ENCODE peak calls at places on chromosomes 11 and 22, in ten cellular contexts. One of them, this sample, is unnamed.

GRCh38 chr11:16945671-16946469 is 68.3 kb downstream of the PLEKHA7 start:
- DNase-seq in lower leg skin: no peak
- DNase-seq in pancreas: peak
- DNase-seq in left lung: peak
- DNase-seq in endodermal cell: peak
- DNase-seq in brain microvascular endothelial cell: peak
- DNase-seq in astrocyte of the spinal cord: peak
- DNase-seq in psoas muscle: no peak
- DNase-seq in heart left ventricle: peak
- DNase-seq in AG10803: peak
- DNase-seq in this sample: peak

GRCh38 chr11:107858217-107859070 is at the start of gene SLC35F2:
- DNase-seq in lower leg skin: peak
- DNase-seq in pancreas: peak
- DNase-seq in left lung: peak
- DNase-seq in endodermal cell: peak
- DNase-seq in brain microvascular endothelial cell: peak
- DNase-seq in astrocyte of the spinal cord: peak
- DNase-seq in psoas muscle: peak
- DNase-seq in heart left ventricle: peak
- DNase-seq in AG10803: peak
- DNase-seq in this sample: peak

GRCh38 chr22:39135092-39135896 is 17.2 kb downstream of the CBX7 start:
- DNase-seq in lower leg skin: no peak
- DNase-seq in pancreas: no peak
- DNase-seq in left lung: peak
- DNase-seq in endodermal cell: peak
- DNase-seq in brain microvascular endothelial cell: peak
- DNase-seq in astrocyte of the spinal cord: peak
- DNase-seq in psoas muscle: no peak
- DNase-seq in heart left ventricle: peak
- DNase-seq in AG10803: peak
- DNase-seq in this sample: peak

GRCh38 chr11:106082096-106082495 is 4.6 kb downstream of the AASDHPPT start:
- DNase-seq in lower leg skin: no peak
- DNase-seq in pancreas: no peak
- DNase-seq in left lung: no peak
- DNase-seq in endodermal cell: no peak
- DNase-seq in brain microvascular endothelial cell: no peak
- DNase-seq in astrocyte of the spinal cord: no peak
- DNase-seq in psoas muscle: no peak
- DNase-seq in heart left ventricle: no peak
- DNase-seq in AG10803: no peak
- DNase-seq in this sample: no peak

GRCh38 chr22:22822106-22822505 is 65.5 kb upstream of the IGLL5 start:
- DNase-seq in lower leg skin: no peak
- DNase-seq in pancreas: no peak
- DNase-seq in left lung: no peak
- DNase-seq in endodermal cell: no peak
- DNase-seq in brain microvascular endothelial cell: no peak
- DNase-seq in astrocyte of the spinal cord: no peak
- DNase-seq in psoas muscle: no peak
- DNase-seq in heart left ventricle: no peak
- DNase-seq in AG10803: no peak
- DNase-seq in this sample: no peak

GRCh38 chr11:12160231-12160630 is 49.8 kb downstream of the MICAL2 start:
- DNase-seq in lower leg skin: no peak
- DNase-seq in pancreas: no peak
- DNase-seq in left lung: no peak
- DNase-seq in endodermal cell: peak
- DNase-seq in brain microvascular endothelial cell: no peak
- DNase-seq in astrocyte of the spinal cord: no peak
- DNase-seq in psoas muscle: no peak
- DNase-seq in heart left ventricle: no peak
- DNase-seq in AG10803: no peak
- DNase-seq in this sample: no peak

GRCh38 chr11:44930588-44931302 is 19.9 kb downstream of the TP53I11 start:
- DNase-seq in lower leg skin: no peak
- DNase-seq in pancreas: no peak
- DNase-seq in left lung: no peak
- DNase-seq in endodermal cell: no peak
- DNase-seq in brain microvascular endothelial cell: no peak
- DNase-seq in astrocyte of the spinal cord: no peak
- DNase-seq in psoas muscle: no peak
- DNase-seq in heart left ventricle: no peak
- DNase-seq in AG10803: no peak
- DNase-seq in this sample: no peak

GRCh38 chr11:62555464-62556092 is 9.0 kb upstream of the AHNAK start:
- DNase-seq in lower leg skin: no peak
- DNase-seq in pancreas: no peak
- DNase-seq in left lung: peak
- DNase-seq in endodermal cell: no peak
- DNase-seq in brain microvascular endothelial cell: no peak
- DNase-seq in astrocyte of the spinal cord: no peak
- DNase-seq in psoas muscle: no peak
- DNase-seq in heart left ventricle: peak
- DNase-seq in AG10803: no peak
- DNase-seq in this sample: peak

GRCh38 chr11:124739479-124740276 is at the start of gene NRGN:
- DNase-seq in lower leg skin: peak
- DNase-seq in pancreas: peak
- DNase-seq in left lung: peak
- DNase-seq in endodermal cell: peak
- DNase-seq in brain microvascular endothelial cell: peak
- DNase-seq in astrocyte of the spinal cord: peak
- DNase-seq in psoas muscle: peak
- DNase-seq in heart left ventricle: peak
- DNase-seq in AG10803: peak
- DNase-seq in this sample: peak

GRCh38 chr11:44243086-44243485 is 66.9 kb downstream of the ALX4 start:
- DNase-seq in lower leg skin: no peak
- DNase-seq in pancreas: no peak
- DNase-seq in left lung: no peak
- DNase-seq in endodermal cell: peak
- DNase-seq in brain microvascular endothelial cell: no peak
- DNase-seq in astrocyte of the spinal cord: no peak
- DNase-seq in psoas muscle: no peak
- DNase-seq in heart left ventricle: no peak
- DNase-seq in AG10803: no peak
- DNase-seq in this sample: no peak

GRCh38 chr22:48953103-48953720 is 874.5 kb downstream of the BRD1 start:
- DNase-seq in lower leg skin: peak
- DNase-seq in pancreas: no peak
- DNase-seq in left lung: no peak
- DNase-seq in endodermal cell: no peak
- DNase-seq in brain microvascular endothelial cell: no peak
- DNase-seq in astrocyte of the spinal cord: no peak
- DNase-seq in psoas muscle: no peak
- DNase-seq in heart left ventricle: no peak
- DNase-seq in AG10803: no peak
- DNase-seq in this sample: no peak

GRCh38 chr22:20531404-20532181 is 24.2 kb downstream of the MED15 start:
- DNase-seq in lower leg skin: no peak
- DNase-seq in pancreas: peak
- DNase-seq in left lung: peak
- DNase-seq in endodermal cell: peak
- DNase-seq in brain microvascular endothelial cell: peak
- DNase-seq in astrocyte of the spinal cord: peak
- DNase-seq in psoas muscle: peak
- DNase-seq in heart left ventricle: peak
- DNase-seq in AG10803: peak
- DNase-seq in this sample: peak

GRCh38 chr11:76444065-76444383 is 794 bp upstream of the EMSY start:
- DNase-seq in lower leg skin: no peak
- DNase-seq in pancreas: no peak
- DNase-seq in left lung: no peak
- DNase-seq in endodermal cell: no peak
- DNase-seq in brain microvascular endothelial cell: no peak
- DNase-seq in astrocyte of the spinal cord: no peak
- DNase-seq in psoas muscle: no peak
- DNase-seq in heart left ventricle: no peak
- DNase-seq in AG10803: no peak
- DNase-seq in this sample: no peak

GRCh38 chr11:76444384-76445121 is at the start of gene EMSY:
- DNase-seq in lower leg skin: peak
- DNase-seq in pancreas: peak
- DNase-seq in left lung: peak
- DNase-seq in endodermal cell: peak
- DNase-seq in brain microvascular endothelial cell: peak
- DNase-seq in astrocyte of the spinal cord: peak
- DNase-seq in psoas muscle: peak
- DNase-seq in heart left ventricle: peak
- DNase-seq in AG10803: peak
- DNase-seq in this sample: peak

GRCh38 chr11:76453248-76453647 is 8.4 kb downstream of the EMSY start:
- DNase-seq in lower leg skin: no peak
- DNase-seq in pancreas: no peak
- DNase-seq in left lung: no peak
- DNase-seq in endodermal cell: no peak
- DNase-seq in brain microvascular endothelial cell: no peak
- DNase-seq in astrocyte of the spinal cord: no peak
- DNase-seq in psoas muscle: no peak
- DNase-seq in heart left ventricle: no peak
- DNase-seq in AG10803: no peak
- DNase-seq in this sample: no peak

GRCh38 chr11:76445122-76446084 is 585 bp downstream of the EMSY start:
- DNase-seq in lower leg skin: peak
- DNase-seq in pancreas: peak
- DNase-seq in left lung: peak
- DNase-seq in endodermal cell: peak
- DNase-seq in brain microvascular endothelial cell: peak
- DNase-seq in astrocyte of the spinal cord: peak
- DNase-seq in psoas muscle: peak
- DNase-seq in heart left ventricle: peak
- DNase-seq in AG10803: peak
- DNase-seq in this sample: peak

GRCh38 chr11:76448506-76448905 is 3.7 kb downstream of the EMSY start:
- DNase-seq in lower leg skin: no peak
- DNase-seq in pancreas: no peak
- DNase-seq in left lung: no peak
- DNase-seq in endodermal cell: no peak
- DNase-seq in brain microvascular endothelial cell: no peak
- DNase-seq in astrocyte of the spinal cord: no peak
- DNase-seq in psoas muscle: no peak
- DNase-seq in heart left ventricle: no peak
- DNase-seq in AG10803: no peak
- DNase-seq in this sample: no peak
- H3K4me3 ChIP-seq in lower leg skin: no peak
- H3K4me3 ChIP-seq in pancreas: no peak
- H3K4me3 ChIP-seq in left lung: no peak
- H3K4me3 ChIP-seq in endodermal cell: no peak
- H3K4me3 ChIP-seq in brain microvascular endothelial cell: no peak
- H3K4me3 ChIP-seq in astrocyte of the spinal cord: no peak
- H3K4me3 ChIP-seq in psoas muscle: no peak
- H3K4me3 ChIP-seq in heart left ventricle: no peak
- H3K4me3 ChIP-seq in AG10803: no peak
- H3K4me3 ChIP-seq in this sample: no peak

GRCh38 chr11:14262271-14262846 is 96.6 kb downstream of the RRAS2 start:
- DNase-seq in lower leg skin: no peak
- DNase-seq in pancreas: no peak
- DNase-seq in left lung: no peak
- DNase-seq in endodermal cell: no peak
- DNase-seq in brain microvascular endothelial cell: no peak
- DNase-seq in astrocyte of the spinal cord: peak
- DNase-seq in psoas muscle: no peak
- DNase-seq in heart left ventricle: no peak
- DNase-seq in AG10803: no peak
- DNase-seq in this sample: no peak
- TF ChIP-seq CTCF in lower leg skin: no peak
- TF ChIP-seq CTCF in pancreas: no peak
- TF ChIP-seq CTCF in left lung: no peak
- TF ChIP-seq CTCF in endodermal cell: no peak
- TF ChIP-seq CTCF in brain microvascular endothelial cell: no peak
- TF ChIP-seq CTCF in astrocyte of the spinal cord: no peak
- TF ChIP-seq CTCF in psoas muscle: no peak
- TF ChIP-seq CTCF in heart left ventricle: no peak
- TF ChIP-seq CTCF in AG10803: no peak
- TF ChIP-seq CTCF in this sample: no peak

GRCh38 chr22:21570398-21570797 is 2.9 kb downstream of the UBE2L3 start:
- DNase-seq in lower leg skin: no peak
- DNase-seq in pancreas: no peak
- DNase-seq in left lung: no peak
- DNase-seq in endodermal cell: no peak
- DNase-seq in brain microvascular endothelial cell: no peak
- DNase-seq in astrocyte of the spinal cord: no peak
- DNase-seq in psoas muscle: no peak
- DNase-seq in heart left ventricle: no peak
- DNase-seq in AG10803: no peak
- DNase-seq in this sample: no peak
- H3K4me3 ChIP-seq in lower leg skin: no peak
- H3K4me3 ChIP-seq in pancreas: no peak
- H3K4me3 ChIP-seq in left lung: no peak
- H3K4me3 ChIP-seq in endodermal cell: peak
- H3K4me3 ChIP-seq in brain microvascular endothelial cell: no peak
- H3K4me3 ChIP-seq in astrocyte of the spinal cord: no peak
- H3K4me3 ChIP-seq in psoas muscle: no peak
- H3K4me3 ChIP-seq in heart left ventricle: no peak
- H3K4me3 ChIP-seq in AG10803: no peak
- H3K4me3 ChIP-seq in this sample: no peak

GRCh38 chr22:35292786-35293185 is 6.9 kb upstream of the TOM1 start:
- DNase-seq in lower leg skin: no peak
- DNase-seq in pancreas: no peak
- DNase-seq in left lung: no peak
- DNase-seq in endodermal cell: no peak
- DNase-seq in brain microvascular endothelial cell: no peak
- DNase-seq in astrocyte of the spinal cord: no peak
- DNase-seq in psoas muscle: no peak
- DNase-seq in heart left ventricle: no peak
- DNase-seq in AG10803: no peak
- DNase-seq in this sample: no peak
- TF ChIP-seq CTCF in lower leg skin: no peak
- TF ChIP-seq CTCF in pancreas: no peak
- TF ChIP-seq CTCF in left lung: no peak
- TF ChIP-seq CTCF in endodermal cell: no peak
- TF ChIP-seq CTCF in brain microvascular endothelial cell: no peak
- TF ChIP-seq CTCF in astrocyte of the spinal cord: no peak
- TF ChIP-seq CTCF in psoas muscle: no peak
- TF ChIP-seq CTCF in heart left ventricle: no peak
- TF ChIP-seq CTCF in AG10803: no peak
- TF ChIP-seq CTCF in this sample: no peak

GRCh38 chr11:40597546-40598113 is 861.8 kb downstream of the LRRC4C start:
- DNase-seq in lower leg skin: no peak
- DNase-seq in pancreas: no peak
- DNase-seq in left lung: no peak
- DNase-seq in endodermal cell: no peak
- DNase-seq in brain microvascular endothelial cell: no peak
- DNase-seq in astrocyte of the spinal cord: no peak
- DNase-seq in psoas muscle: no peak
- DNase-seq in heart left ventricle: no peak
- DNase-seq in AG10803: no peak
- DNase-seq in this sample: no peak
- H3K4me3 ChIP-seq in lower leg skin: no peak
- H3K4me3 ChIP-seq in pancreas: no peak
- H3K4me3 ChIP-seq in left lung: no peak
- H3K4me3 ChIP-seq in endodermal cell: no peak
- H3K4me3 ChIP-seq in brain microvascular endothelial cell: no peak
- H3K4me3 ChIP-seq in astrocyte of the spinal cord: no peak
- H3K4me3 ChIP-seq in psoas muscle: no peak
- H3K4me3 ChIP-seq in heart left ventricle: no peak
- H3K4me3 ChIP-seq in AG10803: no peak
- H3K4me3 ChIP-seq in this sample: no peak

GRCh38 chr11:8533332-8533731 is 60.7 kb downstream of the STK33 start:
- DNase-seq in lower leg skin: no peak
- DNase-seq in pancreas: no peak
- DNase-seq in left lung: no peak
- DNase-seq in endodermal cell: no peak
- DNase-seq in brain microvascular endothelial cell: no peak
- DNase-seq in astrocyte of the spinal cord: no peak
- DNase-seq in psoas muscle: no peak
- DNase-seq in heart left ventricle: no peak
- DNase-seq in AG10803: no peak
- DNase-seq in this sample: no peak
- TF ChIP-seq CTCF in lower leg skin: no peak
- TF ChIP-seq CTCF in pancreas: no peak
- TF ChIP-seq CTCF in left lung: no peak
- TF ChIP-seq CTCF in endodermal cell: peak
- TF ChIP-seq CTCF in brain microvascular endothelial cell: no peak
- TF ChIP-seq CTCF in astrocyte of the spinal cord: no peak
- TF ChIP-seq CTCF in psoas muscle: no peak
- TF ChIP-seq CTCF in heart left ventricle: no peak
- TF ChIP-seq CTCF in AG10803: no peak
- TF ChIP-seq CTCF in this sample: no peak